ENCODE peak calls at places on chromosomes 3 and 15, in ten cellular contexts. U is Panc1; C is HAP-1; F is NT2/D1; O is IMR-90; W is heart left ventricle; V is naive thymus-derived CD4-positive, alpha-beta T cell; A is body of pancreas; Z is lung; L is CD4-positive, alpha-beta memory T cell. J is an unnamed sample. For H3K4me1, the result is how much of the 10 kb centered on the place peaks cover.

GRCh38 chr3:52281980-52282801 is 3.7 kb upstream of the WDR82 start:
- DNase-seq in U (no peak), C (no peak), F (no peak), O (no peak), W (no peak), V (peak), A (no peak), Z (no peak), L (peak), J (no peak)

GRCh38 chr3:66010348-66011097 is 28.2 kb downstream of the MAGI1 start:
- DNase-seq in U (no peak), C (no peak), F (no peak), O (no peak), W (no peak), V (no peak), A (no peak), Z (peak), L (no peak), J (no peak)

GRCh38 chr3:194281306-194281705 is 69.8 kb downstream of the CPN2 start:
- DNase-seq in U (no peak), C (no peak), F (no peak), O (no peak), W (no peak), V (no peak), A (no peak), Z (no peak), L (no peak), J (no peak)

GRCh38 chr3:142318331-142318730 is 92.9 kb upstream of the GK5 start:
- DNase-seq in U (no peak), C (no peak), F (no peak), O (peak), W (no peak), V (no peak), A (no peak), Z (no peak), L (no peak), J (no peak)

GRCh38 chr3:186001838-186002237 is 64.0 kb upstream of the TRA2B start:
- DNase-seq in U (no peak), C (no peak), F (no peak), O (no peak), W (no peak), V (no peak), A (no peak), Z (no peak), L (no peak), J (no peak)

GRCh38 chr3:186515115-186515514 is 29.1 kb downstream of the CRYGS start:
- DNase-seq in U (no peak), C (no peak), F (no peak), O (no peak), W (no peak), V (peak), A (no peak), Z (no peak), L (peak), J (peak)

GRCh38 chr3:484302-484701 is 287.7 kb downstream of the CHL1 start:
- DNase-seq in U (no peak), C (no peak), F (no peak), O (no peak), W (no peak), V (no peak), A (no peak), Z (no peak), L (no peak), J (no peak)

GRCh38 chr15:73700041-73700842 is 16.1 kb downstream of the CD276 start:
- DNase-seq in U (peak), C (peak), F (peak), O (peak), W (peak), V (peak), A (peak), Z (peak), L (peak), J (peak)

GRCh38 chr3:155704041-155704440 is 40.8 kb downstream of the PLCH1 start:
- DNase-seq in U (no peak), C (no peak), F (no peak), O (no peak), W (no peak), V (no peak), A (no peak), Z (no peak), L (no peak), J (no peak)

GRCh38 chr3:52509753-52510328 is 14.7 kb downstream of the STAB1 start:
- DNase-seq in U (no peak), C (no peak), F (no peak), O (no peak), W (no peak), V (no peak), A (no peak), Z (no peak), L (no peak), J (no peak)

GRCh38 chr3:21979706-21980105 is 228.7 kb upstream of the ZNF385D start:
- DNase-seq in U (no peak), C (no peak), F (no peak), O (peak), W (no peak), V (no peak), A (no peak), Z (no peak), L (no peak), J (no peak)

GRCh38 chr3:43090238-43090637 is 15.6 kb downstream of the POMGNT2 start:
- DNase-seq in U (no peak), C (no peak), F (no peak), O (no peak), W (no peak), V (no peak), A (no peak), Z (no peak), L (no peak), J (no peak)

GRCh38 chr15:78763111-78763795 is 48.0 kb downstream of the ADAMTS7 start:
- DNase-seq in U (no peak), C (no peak), F (no peak), O (no peak), W (no peak), V (no peak), A (no peak), Z (no peak), L (no peak), J (no peak)

GRCh38 chr3:123310741-123311140 is 109.0 kb downstream of the SEC22A start:
- DNase-seq in U (no peak), C (no peak), F (no peak), O (peak), W (no peak), V (no peak), A (no peak), Z (no peak), L (no peak), J (no peak)

GRCh38 chr3:123312331-123313265 is 110.9 kb downstream of the SEC22A start:
- DNase-seq in U (no peak), C (no peak), F (no peak), O (peak), W (peak), V (no peak), A (no peak), Z (no peak), L (no peak), J (no peak)

GRCh38 chr3:123307064-123307463 is 105.3 kb downstream of the SEC22A start:
- DNase-seq in U (no peak), C (no peak), F (no peak), O (no peak), W (no peak), V (no peak), A (no peak), Z (no peak), L (no peak), J (no peak)

GRCh38 chr3:123311201-123311600 is 109.5 kb downstream of the SEC22A start:
- DNase-seq in U (no peak), C (no peak), F (no peak), O (no peak), W (peak), V (no peak), A (no peak), Z (no peak), L (no peak), J (no peak)

GRCh38 chr3:123310186-123310585 is 108.4 kb downstream of the SEC22A start:
- DNase-seq in U (no peak), C (no peak), F (no peak), O (no peak), W (peak), V (no peak), A (no peak), Z (no peak), L (no peak), J (no peak)
- H3K4me3 ChIP-seq in U (no peak), C (no peak), F (no peak), O (no peak), W (no peak), V (no peak), A (no peak), Z (no peak), L (no peak), J (no peak)

GRCh38 chr3:172191629-172192028 is 152.3 kb downstream of the FNDC3B start:
- DNase-seq in U (no peak), C (no peak), F (no peak), O (no peak), W (no peak), V (no peak), A (no peak), Z (no peak), L (no peak), J (no peak)
- H3K4me1 ChIP-seq in U (under half), C (under half), F (under half), O (under half), W (under half), V (under half), A (under half), Z (under half), L (under half), J (under half)

DNA sequence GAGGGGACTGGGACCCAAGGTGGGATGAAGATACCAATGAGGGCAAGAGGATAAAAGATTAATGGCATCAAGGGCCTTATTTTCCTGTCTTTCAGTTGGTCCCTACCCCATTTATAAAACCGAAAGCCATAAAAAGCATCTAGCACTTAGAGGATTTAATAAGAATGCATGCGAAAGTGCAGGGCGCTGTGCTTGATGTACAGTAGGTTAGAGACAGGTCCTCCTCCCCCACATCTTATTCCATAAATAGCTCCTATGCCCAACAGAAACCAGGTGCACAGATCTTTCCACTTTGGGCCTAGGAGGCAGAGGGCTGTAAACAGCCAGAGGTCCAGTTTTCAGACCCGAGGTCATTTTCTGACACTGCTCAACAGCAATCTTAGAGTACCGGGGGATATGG is 1.2 kb downstream of the LPCAT4 start:
- DNase-seq in U (no peak), C (no peak), F (no peak), O (no peak), W (no peak), V (no peak), A (no peak), Z (no peak), L (no peak), J (no peak)
- H3K4me3 ChIP-seq in U (peak), C (peak), F (peak), O (peak), W (peak), V (peak), A (no peak), Z (peak), L (peak), J (peak)

GRCh38 chr3:134333522-134334181 is 40.6 kb downstream of the AMOTL2 start:
- DNase-seq in U (no peak), C (peak), F (no peak), O (peak), W (no peak), V (no peak), A (no peak), Z (no peak), L (no peak), J (no peak)

GRCh38 chr3:134332344-134332743 is 41.9 kb downstream of the AMOTL2 start:
- DNase-seq in U (no peak), C (no peak), F (no peak), O (no peak), W (no peak), V (no peak), A (no peak), Z (no peak), L (no peak), J (no peak)

GRCh38 chr3:134331811-134332199 is 42.4 kb downstream of the AMOTL2 start:
- DNase-seq in U (no peak), C (no peak), F (no peak), O (no peak), W (no peak), V (no peak), A (no peak), Z (no peak), L (no peak), J (no peak)

GRCh38 chr3:134328846-134329245 is 45.4 kb downstream of the AMOTL2 start:
- DNase-seq in U (no peak), C (no peak), F (no peak), O (no peak), W (no peak), V (no peak), A (no peak), Z (no peak), L (no peak), J (no peak)

GRCh38 chr3:134330895-134331810 is 43.1 kb downstream of the AMOTL2 start:
- DNase-seq in U (no peak), C (no peak), F (peak), O (peak), W (no peak), V (no peak), A (no peak), Z (no peak), L (no peak), J (no peak)
- H3K4me1 ChIP-seq in U (half or more), C (half or more), F (under half), O (half or more), W (under half), V (under half), A (under half), Z (under half), L (under half), J (under half)

GRCh38 chr3:102089904-102090492 is 240.7 kb downstream of the NFKBIZ start:
- DNase-seq in U (peak), C (no peak), F (no peak), O (peak), W (no peak), V (no peak), A (no peak), Z (no peak), L (no peak), J (no peak)

GRCh38 chr3:102092617-102093466 is 243.5 kb downstream of the NFKBIZ start:
- DNase-seq in U (no peak), C (no peak), F (no peak), O (peak), W (no peak), V (no peak), A (no peak), Z (no peak), L (no peak), J (no peak)

GRCh38 chr3:102090646-102091045 is 241.3 kb downstream of the NFKBIZ start:
- DNase-seq in U (no peak), C (no peak), F (no peak), O (peak), W (no peak), V (no peak), A (no peak), Z (no peak), L (no peak), J (no peak)

GRCh38 chr3:102089182-102089581 is 239.9 kb downstream of the NFKBIZ start:
- DNase-seq in U (no peak), C (no peak), F (no peak), O (no peak), W (no peak), V (no peak), A (no peak), Z (no peak), L (no peak), J (no peak)

DNA sequence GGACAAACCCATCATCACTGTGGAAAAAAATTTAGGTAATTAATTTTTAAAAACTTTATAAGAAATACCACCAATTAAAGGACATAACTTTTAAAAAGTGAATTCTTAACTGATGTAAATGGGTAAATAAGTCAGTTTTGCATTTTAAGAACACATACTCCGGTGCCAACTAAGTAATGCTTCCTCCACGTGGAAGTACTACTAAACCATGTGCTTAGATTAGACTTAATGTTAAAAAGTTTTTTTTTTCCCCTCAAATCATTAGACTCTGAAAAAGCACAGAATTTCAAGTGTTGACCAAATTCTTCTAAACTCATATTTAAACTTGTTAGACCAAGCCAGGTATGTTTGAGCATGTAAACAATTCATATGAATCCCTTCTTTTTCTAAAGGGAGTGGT is 242.0 kb downstream of the NFKBIZ start:
- DNase-seq in U (no peak), C (no peak), F (no peak), O (no peak), W (no peak), V (no peak), A (no peak), Z (no peak), L (no peak), J (no peak)
- H3K4me3 ChIP-seq in U (no peak), C (no peak), F (no peak), O (no peak), W (no peak), V (no peak), A (no peak), Z (no peak), L (no peak), J (no peak)

DNA sequence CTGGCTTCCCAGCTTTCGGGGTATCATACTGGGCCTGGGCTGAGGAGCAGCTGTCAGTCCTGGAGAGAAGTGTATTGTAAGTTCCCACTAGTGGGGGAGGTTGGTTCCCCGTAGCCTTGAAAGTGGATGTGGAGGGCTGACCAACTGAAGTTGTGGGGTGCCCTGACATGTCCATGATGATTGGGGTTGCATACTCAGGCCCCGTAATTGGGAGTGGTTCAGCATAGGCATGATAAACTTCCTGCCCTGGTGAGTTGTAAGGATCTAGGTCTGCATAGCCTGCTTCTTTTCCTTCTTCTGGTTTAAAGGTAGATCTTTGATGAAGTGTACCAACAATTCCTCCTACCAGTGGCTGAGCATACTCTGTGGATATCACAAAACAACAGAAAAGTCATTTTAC is 36.3 kb downstream of the ST3GAL6 start:
- DNase-seq in U (no peak), C (no peak), F (no peak), O (no peak), W (no peak), V (no peak), A (no peak), Z (no peak), L (no peak), J (no peak)
- H3K4me1 ChIP-seq in U (under half), C (under half), F (under half), O (under half), W (under half), V (under half), A (under half), Z (under half), L (under half), J (under half)

J was measured in CD8-positive, alpha-beta T cell.